ENCODE peak calls at places on chromosomes 12 and 14, in six cellular contexts. Z is left ventricle myocardium inferior, P is right lobe of liver, K is heart left ventricle, U is sigmoid colon, T is A549. R is an unnamed sample. For H3K4me1, the result is how much of the 10 kb centered on the place peaks cover.

GRCh38 chr14:50318031-50318626 is 6.0 kb downstream of the DMAC2L start:
- DNase-seq in U (no peak), T (peak), Z (no peak), K (no peak), P (no peak), R (no peak)

GRCh38 chr12:132285991-132286681 is 43.3 kb downstream of the GALNT9 start:
- DNase-seq in U (peak), T (no peak), Z (peak), K (peak), P (peak), R (peak)

GRCh38 chr14:86640288-86640687 is 1110.3 kb downstream of the FLRT2 start:
- DNase-seq in T (no peak), U (no peak), P (no peak), Z (no peak), K (no peak), R (no peak)

GRCh38 chr12:54749191-54749818 is 101.1 kb upstream of the DCD start:
- DNase-seq in U (no peak), Z (no peak), P (no peak), K (no peak), T (peak), R (no peak)

GRCh38 chr12:24960222-24960855 is 11.4 kb upstream of the BCAT1 start:
- DNase-seq in K (no peak), U (no peak), Z (no peak), T (peak), P (no peak), R (no peak)

GRCh38 chr12:64522807-64523206 is 70.9 kb downstream of the TBK1 start:
- DNase-seq in U (no peak), K (no peak), T (no peak), Z (no peak), P (no peak), R (no peak)

GRCh38 chr14:67228325-67228984 is 12.8 kb upstream of the PALS1 start:
- DNase-seq in U (no peak), Z (no peak), T (no peak), K (no peak), P (no peak), R (no peak)

GRCh38 chr12:81573228-81573627 is 185.9 kb downstream of the PPFIA2 start:
- DNase-seq in T (no peak), U (no peak), Z (no peak), P (no peak), K (no peak), R (no peak)

GRCh38 chr14:61608245-61609142 is 86.8 kb upstream of the HIF1A start:
- DNase-seq in P (no peak), Z (no peak), U (no peak), K (no peak), T (no peak), R (no peak)

GRCh38 chr14:49634547-49635334 is at the start of gene DNAAF2:
- DNase-seq in T (peak), U (peak), Z (peak), K (peak), P (peak), R (peak)

GRCh38 chr12:66831495-66831894 is 152.6 kb upstream of the GRIP1 start:
- DNase-seq in K (no peak), Z (no peak), P (no peak), T (no peak), U (no peak), R (no peak)

GRCh38 chr14:64191756-64192155 is 102.4 kb downstream of the ESR2 start:
- DNase-seq in U (no peak), P (no peak), K (no peak), T (no peak), Z (no peak), R (no peak)

GRCh38 chr12:79710707-79711483 is 20.1 kb upstream of the PAWR start:
- DNase-seq in U (no peak), T (no peak), K (no peak), P (no peak), Z (no peak), R (no peak)

DNA sequence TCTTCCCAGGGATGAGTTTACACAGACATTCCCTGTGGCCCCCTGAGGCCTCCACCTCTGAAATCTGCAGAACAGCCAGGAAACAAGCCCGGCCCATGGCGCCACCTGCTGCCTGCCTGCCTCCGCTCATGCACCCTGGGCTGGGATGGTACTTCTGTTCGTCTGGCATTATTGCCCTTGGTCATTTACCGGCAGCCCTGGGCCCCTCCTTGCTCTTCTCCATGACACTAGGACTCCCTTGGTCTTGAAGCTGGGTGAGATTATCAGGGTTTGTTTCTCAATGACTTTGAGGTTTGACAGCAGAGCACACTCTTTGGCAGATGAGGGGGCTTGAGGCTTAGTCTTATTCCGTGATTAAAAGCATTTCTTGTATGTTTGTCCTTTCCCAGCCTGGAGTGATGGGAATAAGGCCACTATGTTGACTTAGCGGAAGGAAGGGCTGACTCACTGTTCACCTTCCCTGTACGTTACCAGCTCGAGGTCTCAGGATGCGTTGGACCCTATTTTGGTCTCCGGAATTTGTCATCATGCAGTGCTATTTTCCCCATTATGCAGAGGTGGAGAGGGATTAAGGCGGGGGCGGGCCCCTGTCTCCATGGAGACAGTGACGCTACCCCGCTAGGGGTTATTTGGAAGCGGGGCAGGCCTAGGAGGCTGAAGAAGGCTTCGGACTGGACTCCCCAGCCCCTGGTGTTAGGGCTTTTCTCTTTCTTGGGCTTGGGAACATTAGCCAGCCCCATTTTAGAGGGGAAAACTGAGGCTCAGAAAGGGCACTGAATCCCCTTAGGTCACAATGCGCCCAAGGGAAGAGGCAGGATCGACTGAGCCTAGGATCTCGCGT is 709 bp upstream of the PEX5 start:
- DNase-seq in Z (peak), T (peak), P (peak), K (peak), U (peak), R (peak)
- TF ChIP-seq CTCF in Z (peak), T (peak), P (peak), K (peak), U (no peak), R (peak)

DNA sequence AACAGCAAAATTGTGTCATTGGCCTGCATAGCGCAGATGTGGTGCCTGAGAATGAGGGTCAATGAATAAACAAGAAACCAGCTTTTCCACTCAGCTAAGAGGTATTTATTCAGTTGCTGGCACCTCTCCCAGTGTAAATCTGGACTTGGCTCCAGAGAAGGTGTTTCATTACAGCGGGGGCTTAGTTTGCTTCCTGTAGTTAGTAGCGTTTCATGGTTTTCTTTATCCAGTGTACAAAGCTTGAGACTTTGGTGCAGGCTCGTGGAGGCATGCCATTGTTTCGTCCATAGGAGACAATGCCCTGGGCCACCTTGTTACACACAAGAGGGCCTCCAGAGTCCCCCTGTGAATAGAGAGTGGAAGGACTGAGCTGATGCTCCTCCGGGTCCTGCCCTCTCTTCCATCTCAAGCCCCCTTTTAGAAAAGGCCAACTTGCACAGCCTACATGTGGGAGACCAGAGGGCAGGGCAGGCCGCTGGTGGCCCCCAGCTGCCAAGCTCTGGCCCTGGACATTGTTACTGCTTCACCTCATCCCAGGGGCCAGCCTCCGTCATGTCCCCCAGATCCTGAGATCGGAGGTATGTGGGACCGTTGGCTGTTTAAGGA is 3.0 kb downstream of the GZMB start:
- DNase-seq in Z (no peak), U (no peak), P (no peak), K (no peak), T (no peak), R (no peak)
- H3K4me1 ChIP-seq in Z (under half), U (under half), P (under half), K (under half), T (under half), R (under half)

GRCh38 chr14:22836301-22837058 is at the start of gene MMP14:
- DNase-seq in K (peak), U (peak), P (no peak), Z (peak), T (no peak), R (peak)
- TF ChIP-seq CTCF in K (peak), U (peak), P (peak), Z (peak), T (no peak), R (peak)

DNA sequence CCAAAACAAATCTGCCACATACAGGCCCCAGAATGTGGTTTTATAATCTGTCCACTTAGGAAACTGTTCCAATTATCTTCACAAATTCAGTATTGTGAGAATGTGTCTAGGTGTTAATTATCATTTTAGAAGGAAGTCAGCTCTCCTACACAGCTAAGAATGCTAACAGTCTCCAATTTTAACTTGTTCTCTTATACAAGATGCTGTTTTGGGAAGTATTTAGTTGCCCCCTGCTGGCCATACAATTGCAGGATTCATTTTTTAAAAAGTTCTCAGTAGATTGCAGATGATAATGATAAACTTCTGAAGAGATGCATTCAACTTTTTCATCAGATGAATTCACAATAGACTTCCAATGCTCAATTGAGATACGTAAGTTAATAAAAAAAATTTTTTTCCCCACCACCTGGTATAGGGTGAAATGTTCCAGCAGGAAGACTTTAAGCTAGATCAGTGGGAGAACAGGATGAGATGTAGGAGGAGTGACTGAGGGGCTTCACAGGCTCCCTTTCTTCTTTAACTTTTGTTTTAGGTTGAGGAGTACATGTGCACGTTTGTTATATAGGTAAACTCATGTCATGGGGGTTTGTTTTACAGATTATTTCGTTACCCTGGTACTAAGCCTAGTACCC is 27.3 kb upstream of the OSBPL8 start:
- DNase-seq in T (no peak), P (no peak), U (no peak), K (no peak), Z (no peak), R (no peak)
- H3K4me1 ChIP-seq in T (under half), P (under half), U (under half), K (under half), Z (under half), R (under half)

DNA sequence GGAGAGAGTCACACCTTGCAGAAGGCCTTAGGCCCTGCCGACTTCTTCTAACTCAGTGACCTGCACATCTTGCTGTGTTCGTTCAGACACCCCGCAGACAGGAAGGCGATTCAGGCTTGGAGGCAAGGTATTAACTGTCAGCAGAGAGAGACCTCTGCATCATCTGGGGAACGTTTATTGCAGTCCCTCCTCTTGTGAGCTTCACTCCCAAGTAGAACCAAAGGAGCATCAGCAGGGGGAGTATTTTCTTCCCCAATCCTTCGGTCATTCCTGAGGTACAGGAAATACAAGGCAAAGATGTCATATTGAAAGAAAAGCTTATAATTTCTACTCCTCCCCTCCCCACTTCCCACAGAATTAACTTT is 217.9 kb downstream of the CRADD start:
- DNase-seq in K (no peak), Z (no peak), U (no peak), P (no peak), T (no peak), R (no peak)
- TF ChIP-seq CTCF in K (no peak), Z (no peak), U (no peak), P (no peak), T (no peak), R (no peak)

GRCh38 chr14:39014460-39014859 is 88.6 kb downstream of the SEC23A start:
- DNase-seq in P (no peak), T (no peak), U (no peak), K (no peak), Z (no peak), R (no peak)
- H3K4me1 ChIP-seq in P (under half), T (under half), U (under half), K (under half), Z (under half), R (under half)

DNA sequence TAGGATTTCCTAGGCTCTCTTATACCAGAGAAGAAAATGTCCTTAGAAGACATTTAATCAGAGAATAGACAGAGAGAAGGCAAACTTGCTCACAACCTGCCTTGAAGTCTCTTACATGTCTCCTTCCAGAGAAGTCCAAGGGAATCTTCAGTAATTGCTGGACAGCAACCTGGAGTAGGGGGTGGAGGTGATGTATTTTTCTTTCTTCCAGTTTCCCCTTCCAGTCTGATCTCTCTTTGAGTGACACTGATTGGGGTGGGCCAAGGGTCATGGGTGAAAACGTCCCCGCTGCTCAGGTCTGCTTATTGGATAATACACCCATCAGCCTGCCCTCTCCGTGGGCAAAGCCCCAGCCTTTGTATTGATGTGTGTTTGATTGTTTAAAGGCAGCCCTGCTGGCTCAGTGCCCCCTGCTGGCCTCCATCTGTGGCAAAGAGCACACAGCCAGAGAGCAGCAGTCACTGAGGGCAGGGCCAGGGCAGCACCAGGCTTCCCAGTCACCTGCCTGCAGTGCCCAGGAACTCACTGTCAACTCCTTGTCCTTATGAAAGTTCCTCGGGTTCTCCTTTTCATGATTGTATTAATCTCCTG is 35.7 kb upstream of the ATP2A2 start:
- DNase-seq in T (no peak), K (peak), U (no peak), P (peak), Z (peak), R (no peak)
- TF ChIP-seq CTCF in T (peak), K (no peak), U (no peak), P (peak), Z (peak), R (no peak)

DNA sequence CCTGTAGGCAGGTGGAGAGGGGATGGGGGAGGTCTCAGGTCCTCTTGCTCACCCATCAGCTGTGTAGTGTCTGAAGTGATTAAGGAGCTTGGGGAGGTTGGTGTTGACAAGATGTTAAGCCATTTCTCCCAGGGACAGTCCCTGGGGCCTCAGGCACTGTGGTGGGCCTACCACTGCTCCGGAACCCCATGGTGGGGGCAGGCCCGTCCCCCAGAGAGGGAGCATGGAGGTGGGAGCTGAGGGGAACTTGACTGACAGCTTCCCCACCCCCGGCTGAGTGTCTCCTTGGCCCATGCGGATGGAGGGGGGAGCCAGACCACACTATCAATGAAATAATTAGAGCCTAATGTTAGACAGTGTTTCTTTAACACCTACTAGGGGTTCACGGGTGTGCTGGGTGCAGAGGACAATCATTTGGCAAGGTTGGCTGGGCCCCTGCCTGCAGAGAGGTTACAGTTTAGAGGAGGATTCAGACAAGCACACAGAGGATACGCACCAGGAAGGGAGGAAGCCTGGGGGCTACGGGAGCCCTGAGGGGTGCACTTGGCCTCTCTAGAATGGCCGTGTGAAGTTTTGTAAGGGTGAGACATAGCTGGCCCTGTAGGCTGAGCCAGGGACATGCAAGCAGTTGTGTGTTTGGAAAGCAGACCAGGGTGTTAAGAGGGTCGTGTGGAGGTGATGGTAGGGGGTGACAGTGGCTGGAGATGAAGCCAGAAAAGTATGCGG is 19.3 kb upstream of the KRT80 start:
- DNase-seq in T (no peak), U (peak), Z (no peak), P (no peak), K (peak), R (peak)
- H3K4me1 ChIP-seq in T (half or more), U (under half), Z (under half), P (under half), K (under half), R (under half)

GRCh38 chr12:2412305-2412643 is 359.5 kb downstream of the CACNA1C start:
- DNase-seq in T (no peak), K (no peak), U (peak), P (no peak), Z (no peak), R (peak)

GRCh38 chr12:2413999-2414792 is 361.4 kb downstream of the CACNA1C start:
- DNase-seq in K (no peak), Z (no peak), P (no peak), U (peak), T (no peak), R (no peak)

GRCh38 chr12:2416158-2416557 is 363.4 kb downstream of the CACNA1C start:
- DNase-seq in T (no peak), Z (no peak), K (no peak), P (no peak), U (no peak), R (no peak)

GRCh38 chr12:2415568-2415944 is 362.8 kb downstream of the CACNA1C start:
- DNase-seq in U (peak), K (no peak), P (no peak), Z (no peak), T (no peak), R (no peak)

GRCh38 chr12:2414810-2415567 is 362.2 kb downstream of the CACNA1C start:
- DNase-seq in K (no peak), P (no peak), T (no peak), Z (no peak), U (peak), R (peak)
- TF ChIP-seq CTCF in K (no peak), P (no peak), T (no peak), Z (no peak), U (no peak), R (peak)

GRCh38 chr14:103111297-103111981 is 11.8 kb upstream of the TNFAIP2 start:
- DNase-seq in T (no peak), Z (no peak), P (no peak), U (no peak), K (no peak), R (no peak)

GRCh38 chr14:103113774-103114173 is 9.5 kb upstream of the TNFAIP2 start:
- DNase-seq in U (no peak), K (no peak), T (no peak), P (no peak), Z (no peak), R (no peak)

GRCh38 chr14:103110681-103111296 is 12.5 kb upstream of the TNFAIP2 start:
- DNase-seq in P (no peak), Z (no peak), K (no peak), U (no peak), T (no peak), R (no peak)

GRCh38 chr14:103112488-103113243 is 10.6 kb upstream of the TNFAIP2 start:
- DNase-seq in P (no peak), T (no peak), K (no peak), U (no peak), Z (no peak), R (no peak)

DNA sequence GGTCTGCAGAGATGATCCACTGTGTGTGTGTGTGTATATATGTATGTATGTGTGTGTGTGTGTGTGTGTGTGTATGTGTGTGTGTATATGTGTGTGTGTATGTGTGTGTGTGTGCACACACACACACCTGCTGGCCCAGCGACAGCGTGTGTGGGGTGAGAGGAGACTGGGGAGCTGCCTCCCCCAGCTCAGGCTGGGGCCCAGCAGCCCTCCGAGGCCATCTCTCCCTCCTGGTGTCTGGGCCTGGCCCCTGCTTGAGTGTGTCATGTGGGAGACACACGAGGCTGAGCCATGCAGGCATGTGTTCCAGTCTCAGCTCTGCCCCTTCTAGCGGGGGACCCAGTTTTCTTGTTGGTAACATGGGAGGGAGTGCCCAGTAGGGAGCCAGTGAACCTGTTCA is 10.0 kb upstream of the TNFAIP2 start:
- DNase-seq in Z (no peak), U (no peak), K (no peak), P (no peak), T (no peak), R (no peak)
- H3K4me1 ChIP-seq in Z (half or more), U (under half), K (under half), P (under half), T (half or more), R (under half)

R was measured in tibial artery.